ENCODE peak calls at places on chromosomes 1 and 21, in five cellular contexts. One of them, this sample, is unnamed. For H3K36me3, the result is how much of the 10 kb centered on the place peaks cover.

GRCh38 chr1:24726741-24727140 is 18.5 kb upstream of the CLIC4 start:
- DNase-seq in kidney epithelial cell: no peak
- DNase-seq in OCI-LY7: peak
- DNase-seq in lower lobe of right lung: no peak
- DNase-seq in IMR-90: no peak
- DNase-seq in this sample: no peak

GRCh38 chr1:7079637-7080036 is 294.4 kb downstream of the CAMTA1 start:
- DNase-seq in kidney epithelial cell: no peak
- DNase-seq in OCI-LY7: no peak
- DNase-seq in lower lobe of right lung: no peak
- DNase-seq in IMR-90: no peak
- DNase-seq in this sample: no peak

GRCh38 chr1:29236993-29237905 is 927 bp downstream of the PTPRU start:
- DNase-seq in kidney epithelial cell: no peak
- DNase-seq in OCI-LY7: no peak
- DNase-seq in lower lobe of right lung: peak
- DNase-seq in IMR-90: peak
- DNase-seq in this sample: peak

GRCh38 chr1:2386636-2387611 is 4.4 kb downstream of the MORN1 start:
- DNase-seq in kidney epithelial cell: no peak
- DNase-seq in OCI-LY7: no peak
- DNase-seq in lower lobe of right lung: peak
- DNase-seq in IMR-90: no peak
- DNase-seq in this sample: no peak

GRCh38 chr1:77399250-77400086 is 117.6 kb downstream of the AK5 start:
- DNase-seq in kidney epithelial cell: no peak
- DNase-seq in OCI-LY7: no peak
- DNase-seq in lower lobe of right lung: no peak
- DNase-seq in IMR-90: no peak
- DNase-seq in this sample: no peak

GRCh38 chr21:35275776-35276175 is 226.7 kb upstream of the RUNX1 start:
- DNase-seq in kidney epithelial cell: no peak
- DNase-seq in OCI-LY7: no peak
- DNase-seq in lower lobe of right lung: no peak
- DNase-seq in IMR-90: peak
- DNase-seq in this sample: no peak

GRCh38 chr1:15445390-15446122 is 7.3 kb downstream of the CTRC start:
- DNase-seq in kidney epithelial cell: no peak
- DNase-seq in OCI-LY7: no peak
- DNase-seq in lower lobe of right lung: no peak
- DNase-seq in IMR-90: no peak
- DNase-seq in this sample: peak

GRCh38 chr1:209920844-209921243 is 17.2 kb upstream of the SYT14 start:
- DNase-seq in kidney epithelial cell: no peak
- DNase-seq in OCI-LY7: no peak
- DNase-seq in lower lobe of right lung: no peak
- DNase-seq in IMR-90: no peak
- DNase-seq in this sample: no peak

GRCh38 chr1:89880679-89881078 is 59.8 kb downstream of the LRRC8D start:
- DNase-seq in kidney epithelial cell: no peak
- DNase-seq in OCI-LY7: no peak
- DNase-seq in lower lobe of right lung: no peak
- DNase-seq in IMR-90: no peak
- DNase-seq in this sample: no peak

GRCh38 chr21:29523646-29524045 is 224.9 kb downstream of the BACH1 start:
- DNase-seq in kidney epithelial cell: no peak
- DNase-seq in OCI-LY7: no peak
- DNase-seq in lower lobe of right lung: no peak
- DNase-seq in IMR-90: no peak
- DNase-seq in this sample: peak

GRCh38 chr1:40396420-40396819 is 22.9 kb downstream of the SMAP2 start:
- DNase-seq in kidney epithelial cell: no peak
- DNase-seq in OCI-LY7: peak
- DNase-seq in lower lobe of right lung: no peak
- DNase-seq in IMR-90: no peak
- DNase-seq in this sample: no peak

GRCh38 chr21:32524010-32524719 is 61.2 kb downstream of the TCP10L start:
- DNase-seq in kidney epithelial cell: peak
- DNase-seq in OCI-LY7: no peak
- DNase-seq in lower lobe of right lung: no peak
- DNase-seq in IMR-90: peak
- DNase-seq in this sample: no peak

GRCh38 chr1:50080904-50081586 is 27.7 kb upstream of the ELAVL4 start:
- DNase-seq in kidney epithelial cell: no peak
- DNase-seq in OCI-LY7: peak
- DNase-seq in lower lobe of right lung: no peak
- DNase-seq in IMR-90: no peak
- DNase-seq in this sample: peak

GRCh38 chr21:45794040-45794439 is 150.5 kb downstream of the PCBP3 start:
- DNase-seq in kidney epithelial cell: no peak
- DNase-seq in OCI-LY7: no peak
- DNase-seq in lower lobe of right lung: no peak
- DNase-seq in IMR-90: no peak
- DNase-seq in this sample: no peak

GRCh38 chr1:117606608-117607261 is 887 bp downstream of the TENT5C start:
- DNase-seq in kidney epithelial cell: no peak
- DNase-seq in OCI-LY7: peak
- DNase-seq in lower lobe of right lung: peak
- DNase-seq in IMR-90: peak
- DNase-seq in this sample: peak

GRCh38 chr1:75097686-75098085 is 36.5 kb upstream of the LHX8 start:
- DNase-seq in kidney epithelial cell: no peak
- DNase-seq in OCI-LY7: no peak
- DNase-seq in lower lobe of right lung: no peak
- DNase-seq in IMR-90: no peak
- DNase-seq in this sample: peak

GRCh38 chr1:61486783-61487505 is 238.0 kb downstream of the TM2D1 start:
- DNase-seq in kidney epithelial cell: no peak
- DNase-seq in OCI-LY7: no peak
- DNase-seq in lower lobe of right lung: no peak
- DNase-seq in IMR-90: no peak
- DNase-seq in this sample: peak

GRCh38 chr1:29317916-29318530 is 81.7 kb downstream of the PTPRU start:
- DNase-seq in kidney epithelial cell: no peak
- DNase-seq in OCI-LY7: no peak
- DNase-seq in lower lobe of right lung: no peak
- DNase-seq in IMR-90: no peak
- DNase-seq in this sample: no peak

GRCh38 chr1:86616871-86617270 is 70.0 kb downstream of the CLCA4 start:
- DNase-seq in kidney epithelial cell: no peak
- DNase-seq in OCI-LY7: peak
- DNase-seq in lower lobe of right lung: no peak
- DNase-seq in IMR-90: no peak
- DNase-seq in this sample: no peak

GRCh38 chr1:161835963-161836362 is 69.8 kb downstream of the ATF6 start:
- DNase-seq in kidney epithelial cell: no peak
- DNase-seq in OCI-LY7: no peak
- DNase-seq in lower lobe of right lung: no peak
- DNase-seq in IMR-90: peak
- DNase-seq in this sample: no peak

GRCh38 chr1:116167625-116168276 is 56.6 kb downstream of the MAB21L3 start:
- DNase-seq in kidney epithelial cell: peak
- DNase-seq in OCI-LY7: no peak
- DNase-seq in lower lobe of right lung: no peak
- DNase-seq in IMR-90: no peak
- DNase-seq in this sample: peak

GRCh38 chr1:33383974-33384767 is 46.7 kb downstream of the PHC2 start:
- DNase-seq in kidney epithelial cell: peak
- DNase-seq in OCI-LY7: no peak
- DNase-seq in lower lobe of right lung: no peak
- DNase-seq in IMR-90: peak
- DNase-seq in this sample: no peak

GRCh38 chr1:27318596-27318995 is 3.4 kb upstream of the TMEM222 start:
- DNase-seq in kidney epithelial cell: no peak
- DNase-seq in OCI-LY7: no peak
- DNase-seq in lower lobe of right lung: no peak
- DNase-seq in IMR-90: peak
- DNase-seq in this sample: no peak

GRCh38 chr21:32819702-32820101 is 48.1 kb upstream of the PAXBP1 start:
- DNase-seq in kidney epithelial cell: no peak
- DNase-seq in OCI-LY7: no peak
- DNase-seq in lower lobe of right lung: no peak
- DNase-seq in IMR-90: peak
- DNase-seq in this sample: no peak

DNA sequence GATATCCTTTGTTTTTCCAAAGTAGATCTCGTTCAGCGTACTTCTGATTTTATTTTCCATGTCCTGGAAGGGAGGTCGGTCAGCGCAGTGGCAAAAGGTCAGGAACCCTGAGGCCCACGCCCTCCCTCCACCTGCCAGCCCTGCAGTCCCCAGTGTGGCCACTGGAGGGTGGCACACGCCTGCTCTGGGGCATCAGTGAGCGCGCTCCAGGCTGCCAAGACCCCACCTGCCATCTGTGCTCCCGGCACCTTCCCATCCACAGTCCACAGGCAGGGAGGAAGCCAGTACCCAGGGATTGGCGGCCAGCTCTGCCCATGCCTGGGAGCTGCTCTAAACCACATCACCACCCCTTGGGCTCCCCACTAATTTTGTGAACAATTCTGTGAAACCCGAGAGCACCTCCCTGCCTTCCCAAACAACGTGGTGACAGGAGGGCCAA is 32.3 kb downstream of the SLC66A1 start:
- DNase-seq in kidney epithelial cell: no peak
- DNase-seq in OCI-LY7: peak
- DNase-seq in lower lobe of right lung: peak
- DNase-seq in IMR-90: peak
- DNase-seq in this sample: peak
- H3K36me3 ChIP-seq in kidney epithelial cell: under half
- H3K36me3 ChIP-seq in OCI-LY7: under half
- H3K36me3 ChIP-seq in lower lobe of right lung: half or more
- H3K36me3 ChIP-seq in IMR-90: half or more
- H3K36me3 ChIP-seq in this sample: under half

DNA sequence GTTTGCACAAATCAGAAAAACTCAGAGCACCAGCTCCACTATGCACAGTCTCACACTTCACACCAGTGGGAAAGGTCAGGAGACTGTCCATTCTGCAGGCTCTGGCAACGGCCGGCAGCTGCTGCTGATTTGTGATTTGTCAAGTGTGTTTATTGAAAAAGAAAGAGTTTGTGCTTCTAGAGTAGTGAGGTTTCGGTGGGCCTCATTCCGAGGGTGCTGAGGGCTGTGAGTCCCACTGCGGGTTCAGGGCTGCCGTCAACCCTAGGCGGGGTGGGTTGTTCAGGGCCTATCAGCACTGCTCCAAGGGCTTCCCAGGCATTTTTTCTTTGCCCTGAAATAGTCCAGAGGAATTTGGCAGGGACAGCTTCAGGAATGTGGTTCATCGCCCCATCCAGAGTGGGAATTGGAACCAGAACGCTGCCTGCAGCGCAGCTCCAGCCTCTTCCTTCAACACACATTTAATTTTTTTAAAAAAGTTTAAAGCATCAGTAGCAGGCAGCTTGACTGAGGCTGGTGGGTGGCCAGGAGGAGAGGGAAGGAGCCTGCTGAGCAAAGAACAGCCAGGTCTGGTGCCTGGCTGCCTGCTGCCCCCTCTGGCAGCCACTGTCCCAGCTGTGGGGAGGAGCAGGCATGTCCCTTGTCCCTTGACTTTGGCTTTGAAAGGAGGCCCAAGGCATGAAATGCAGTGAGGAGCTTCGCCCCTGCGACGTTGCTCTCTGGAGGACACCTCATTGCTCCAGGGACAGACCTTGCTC is 19.7 kb downstream of the STUM start:
- DNase-seq in kidney epithelial cell: no peak
- DNase-seq in OCI-LY7: peak
- DNase-seq in lower lobe of right lung: no peak
- DNase-seq in IMR-90: no peak
- DNase-seq in this sample: no peak
- TF ChIP-seq CTCF in kidney epithelial cell: peak
- TF ChIP-seq CTCF in OCI-LY7: peak
- TF ChIP-seq CTCF in lower lobe of right lung: peak
- TF ChIP-seq CTCF in IMR-90: no peak
- TF ChIP-seq CTCF in this sample: no peak

GRCh38 chr21:42278750-42279149 is 36.5 kb downstream of the TFF3 start:
- DNase-seq in kidney epithelial cell: no peak
- DNase-seq in OCI-LY7: no peak
- DNase-seq in lower lobe of right lung: no peak
- DNase-seq in IMR-90: no peak
- DNase-seq in this sample: no peak
- H3K36me3 ChIP-seq in kidney epithelial cell: under half
- H3K36me3 ChIP-seq in OCI-LY7: under half
- H3K36me3 ChIP-seq in lower lobe of right lung: half or more
- H3K36me3 ChIP-seq in IMR-90: under half
- H3K36me3 ChIP-seq in this sample: under half

GRCh38 chr1:155051777-155052398 is 772 bp downstream of the ADAM15 start:
- DNase-seq in kidney epithelial cell: no peak
- DNase-seq in OCI-LY7: peak
- DNase-seq in lower lobe of right lung: peak
- DNase-seq in IMR-90: peak
- DNase-seq in this sample: peak

GRCh38 chr1:155053531-155054105 is 2.5 kb downstream of the ADAM15 start:
- DNase-seq in kidney epithelial cell: no peak
- DNase-seq in OCI-LY7: no peak
- DNase-seq in lower lobe of right lung: no peak
- DNase-seq in IMR-90: no peak
- DNase-seq in this sample: no peak

GRCh38 chr1:155050560-155051341 is at the start of gene ADAM15:
- DNase-seq in kidney epithelial cell: no peak
- DNase-seq in OCI-LY7: peak
- DNase-seq in lower lobe of right lung: peak
- DNase-seq in IMR-90: peak
- DNase-seq in this sample: peak

GRCh38 chr1:155051342-155051776 is 243 bp downstream of the ADAM15 start:
- DNase-seq in kidney epithelial cell: no peak
- DNase-seq in OCI-LY7: no peak
- DNase-seq in lower lobe of right lung: no peak
- DNase-seq in IMR-90: no peak
- DNase-seq in this sample: no peak

DNA sequence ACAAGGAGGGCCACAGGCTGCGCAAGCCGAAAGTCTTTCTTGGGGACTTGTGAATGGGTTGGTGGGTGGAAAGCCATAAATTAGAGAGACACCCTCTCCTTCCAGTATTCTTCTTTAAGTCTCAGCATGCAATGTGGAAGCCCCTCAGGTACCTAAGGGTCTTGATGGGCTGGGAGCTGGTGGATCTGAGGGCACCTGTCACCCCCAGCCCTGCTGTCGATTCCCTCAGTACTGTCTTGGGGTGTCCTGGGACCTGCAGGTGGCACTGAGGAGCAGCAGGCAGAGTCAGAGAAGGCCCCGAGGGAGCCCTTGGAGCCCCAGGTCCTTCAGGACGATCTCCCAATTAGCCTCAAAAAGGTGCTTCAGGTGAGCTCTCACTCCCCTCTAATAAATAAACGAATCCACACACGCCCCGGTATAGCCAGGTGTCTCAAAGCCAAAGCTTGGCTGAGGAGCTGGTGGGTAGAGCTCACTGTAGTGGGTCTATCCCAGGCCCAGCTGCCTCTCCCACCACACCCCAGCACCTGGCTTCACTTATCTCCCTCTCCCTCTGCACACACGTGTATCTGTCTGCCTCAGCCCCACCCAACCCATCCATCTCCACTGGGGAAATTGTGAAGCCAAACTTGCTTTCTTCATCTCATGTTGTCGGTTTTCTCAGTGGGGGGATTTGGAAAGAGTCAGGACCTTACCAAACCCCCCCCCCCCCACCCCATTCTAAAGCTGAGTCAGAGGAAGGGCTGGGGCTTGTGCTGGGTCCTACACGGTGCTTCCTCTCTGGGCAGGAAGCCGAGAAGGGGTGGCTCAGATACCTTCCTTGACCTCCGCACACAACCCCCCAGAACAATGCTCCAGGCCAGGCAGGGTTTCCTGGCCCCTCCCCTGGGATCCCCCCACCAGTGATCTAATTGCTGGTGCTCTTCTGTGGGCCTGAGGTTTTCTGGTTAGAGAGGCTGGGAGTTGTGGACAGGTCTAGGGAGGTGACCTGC is 1.6 kb downstream of the ADAM15 start:
- DNase-seq in kidney epithelial cell: no peak
- DNase-seq in OCI-LY7: peak
- DNase-seq in lower lobe of right lung: no peak
- DNase-seq in IMR-90: no peak
- DNase-seq in this sample: peak
- TF ChIP-seq CTCF in kidney epithelial cell: peak
- TF ChIP-seq CTCF in OCI-LY7: peak
- TF ChIP-seq CTCF in lower lobe of right lung: peak
- TF ChIP-seq CTCF in IMR-90: peak
- TF ChIP-seq CTCF in this sample: no peak